ENCODE peak calls at places on chromosomes 5 and 9, in nine cellular contexts. J is GM20000; Q is upper lobe of left lung; S is NCI-H1048; O is activated T-helper 1 cell treated with Interleukin-2 at 50 U/mL for 16 hours; P is iris pigment epithelial cell; L is NCI-H1694 treated with DMSO at 0.1 percent for 48 hours; B is NCI-H2081; Z is stimulated activated CD4-positive, alpha-beta T cell treated with anti-CD3 and anti-CD28 coated beads, Interleukin-1b, Interleukin-23, amount 100 ng/mL, for 24 hours. D is an unnamed sample.

GRCh38 chr5:17255471-17256016 is 38.1 kb downstream of the BASP1 start:
- DNase-seq in J (no peak), Q (peak), S (no peak), O (no peak), P (peak), L (no peak), B (no peak), Z (no peak), D (peak)

GRCh38 chr5:133610489-133611356 is 1.6 kb downstream of the FSTL4 start:
- DNase-seq in J (peak), Q (peak), S (no peak), O (no peak), P (peak), L (peak), B (peak), Z (no peak), D (peak)

GRCh38 chr5:24905123-24905522 is 260.3 kb upstream of the CDH10 start:
- DNase-seq in J (no peak), Q (no peak), S (no peak), O (no peak), P (peak), L (peak), B (no peak), Z (no peak), D (no peak)

GRCh38 chr5:31470608-31471007 is 61.3 kb downstream of the DROSHA start:
- DNase-seq in J (no peak), Q (peak), S (no peak), O (no peak), P (peak), L (no peak), B (no peak), Z (no peak), D (no peak)

GRCh38 chr9:94912700-94913249 is 186.3 kb downstream of the AOPEP start:
- DNase-seq in J (no peak), Q (no peak), S (no peak), O (no peak), P (peak), L (no peak), B (no peak), Z (no peak), D (no peak)

GRCh38 chr9:1100945-1101344 is 50.8 kb downstream of the DMRT2 start:
- DNase-seq in J (no peak), Q (peak), S (no peak), O (no peak), P (peak), L (no peak), B (no peak), Z (no peak), D (no peak)

GRCh38 chr5:157570801-157571200 is 4.8 kb downstream of the ADAM19 start:
- DNase-seq in J (no peak), Q (no peak), S (no peak), O (no peak), P (no peak), L (no peak), B (no peak), Z (no peak), D (no peak)

GRCh38 chr5:55360190-55360589 is 52.4 kb downstream of the MTREX start:
- DNase-seq in J (no peak), Q (no peak), S (no peak), O (no peak), P (peak), L (no peak), B (no peak), Z (no peak), D (no peak)

GRCh38 chr5:154196955-154197652 is 6.6 kb downstream of the GALNT10 start:
- DNase-seq in J (no peak), Q (no peak), S (no peak), O (no peak), P (peak), L (peak), B (no peak), Z (no peak), D (no peak)

D was measured in GM10248.